ENCODE peak calls at places on chromosomes 11 and 22, in seven cellular contexts. One of them, this sample, is unnamed.

GRCh38 chr22:17954860-17955587 is 69.3 kb downstream of the MICAL3 start:
- DNase-seq in neural progenitor cell: no peak
- DNase-seq in transverse colon: no peak
- DNase-seq in IMR-90: no peak
- DNase-seq in H1: no peak
- DNase-seq in SK-N-SH: no peak
- DNase-seq in cardiac muscle cell: no peak
- DNase-seq in this sample: no peak

GRCh38 chr22:39290724-39291161 is 28.7 kb downstream of the RPL3 start:
- DNase-seq in neural progenitor cell: no peak
- DNase-seq in transverse colon: no peak
- DNase-seq in IMR-90: peak; percentile 71
- DNase-seq in H1: no peak
- DNase-seq in SK-N-SH: no peak
- DNase-seq in cardiac muscle cell: peak; percentile 65
- DNase-seq in this sample: no peak

GRCh38 chr11:73317373-73317772 is 9.3 kb downstream of the ARHGEF17 start:
- DNase-seq in neural progenitor cell: no peak
- DNase-seq in transverse colon: peak; percentile 55
- DNase-seq in IMR-90: no peak
- DNase-seq in H1: no peak
- DNase-seq in SK-N-SH: no peak
- DNase-seq in cardiac muscle cell: peak; percentile 51
- DNase-seq in this sample: no peak

GRCh38 chr11:14902650-14903350 is 10.8 kb upstream of the CYP2R1 start:
- DNase-seq in neural progenitor cell: no peak
- DNase-seq in transverse colon: no peak
- DNase-seq in IMR-90: peak; percentile 71
- DNase-seq in H1: no peak
- DNase-seq in SK-N-SH: no peak
- DNase-seq in cardiac muscle cell: peak; percentile 80
- DNase-seq in this sample: no peak

GRCh38 chr11:2801711-2802388 is 83.7 kb downstream of the CDKN1C start:
- DNase-seq in neural progenitor cell: no peak
- DNase-seq in transverse colon: peak; percentile 8
- DNase-seq in IMR-90: no peak
- DNase-seq in H1: peak; percentile 44
- DNase-seq in SK-N-SH: no peak
- DNase-seq in cardiac muscle cell: no peak
- DNase-seq in this sample: peak; percentile 2

GRCh38 chr11:83566948-83567347 is 280.8 kb upstream of the CCDC90B start:
- DNase-seq in neural progenitor cell: no peak
- DNase-seq in transverse colon: no peak
- DNase-seq in IMR-90: peak; percentile 83
- DNase-seq in H1: no peak
- DNase-seq in SK-N-SH: no peak
- DNase-seq in cardiac muscle cell: peak; percentile 16
- DNase-seq in this sample: no peak

GRCh38 chr11:72478596-72479143 is 44.3 kb upstream of the CLPB start:
- DNase-seq in neural progenitor cell: no peak
- DNase-seq in transverse colon: no peak
- DNase-seq in IMR-90: no peak
- DNase-seq in H1: no peak
- DNase-seq in SK-N-SH: no peak
- DNase-seq in cardiac muscle cell: peak; percentile 23
- DNase-seq in this sample: no peak

GRCh38 chr11:84232511-84232910 is 946.3 kb upstream of the CCDC90B start:
- DNase-seq in neural progenitor cell: no peak
- DNase-seq in transverse colon: no peak
- DNase-seq in IMR-90: no peak
- DNase-seq in H1: no peak
- DNase-seq in SK-N-SH: no peak
- DNase-seq in cardiac muscle cell: no peak
- DNase-seq in this sample: no peak

GRCh38 chr11:112665291-112665690 is 295.9 kb upstream of the NCAM1 start:
- DNase-seq in neural progenitor cell: no peak
- DNase-seq in transverse colon: no peak
- DNase-seq in IMR-90: no peak
- DNase-seq in H1: no peak
- DNase-seq in SK-N-SH: no peak
- DNase-seq in cardiac muscle cell: no peak
- DNase-seq in this sample: no peak

GRCh38 chr11:43393765-43394355 is 35.1 kb downstream of the TTC17 start:
- DNase-seq in neural progenitor cell: no peak
- DNase-seq in transverse colon: no peak
- DNase-seq in IMR-90: peak; percentile 24
- DNase-seq in H1: no peak
- DNase-seq in SK-N-SH: no peak
- DNase-seq in cardiac muscle cell: peak; percentile 83
- DNase-seq in this sample: no peak

GRCh38 chr11:47551086-47551485 is 1.8 kb downstream of the CELF1 start:
- DNase-seq in neural progenitor cell: peak; percentile 63
- DNase-seq in transverse colon: no peak
- DNase-seq in IMR-90: peak; percentile 48
- DNase-seq in H1: no peak
- DNase-seq in SK-N-SH: peak; percentile 37
- DNase-seq in cardiac muscle cell: peak; percentile 47
- DNase-seq in this sample: no peak

GRCh38 chr11:63574856-63575602 is 11.8 kb upstream of the PLAAT2 start:
- DNase-seq in neural progenitor cell: no peak
- DNase-seq in transverse colon: no peak
- DNase-seq in IMR-90: peak; percentile 27
- DNase-seq in H1: no peak
- DNase-seq in SK-N-SH: no peak
- DNase-seq in cardiac muscle cell: peak; percentile 66
- DNase-seq in this sample: no peak

GRCh38 chr22:34105461-34106062 is 185.3 kb upstream of the LARGE1 start:
- DNase-seq in neural progenitor cell: peak; percentile 79
- DNase-seq in transverse colon: peak; percentile 57
- DNase-seq in IMR-90: no peak
- DNase-seq in H1: peak; percentile 91
- DNase-seq in SK-N-SH: peak; percentile 40
- DNase-seq in cardiac muscle cell: no peak
- DNase-seq in this sample: no peak

GRCh38 chr11:62127941-62128770 is 4.3 kb downstream of the INCENP start:
- DNase-seq in neural progenitor cell: no peak
- DNase-seq in transverse colon: no peak
- DNase-seq in IMR-90: no peak
- DNase-seq in H1: no peak
- DNase-seq in SK-N-SH: no peak
- DNase-seq in cardiac muscle cell: no peak
- DNase-seq in this sample: no peak

GRCh38 chr11:11036185-11037161 is 178.6 kb upstream of the ZBED5 start:
- DNase-seq in neural progenitor cell: peak; percentile 86
- DNase-seq in transverse colon: no peak
- DNase-seq in IMR-90: peak; percentile 66
- DNase-seq in H1: no peak
- DNase-seq in SK-N-SH: peak; percentile 55
- DNase-seq in cardiac muscle cell: peak; percentile 76
- DNase-seq in this sample: peak; percentile 44

GRCh38 chr11:2367266-2368160 is 9.6 kb upstream of the CD81 start:
- DNase-seq in neural progenitor cell: no peak
- DNase-seq in transverse colon: no peak
- DNase-seq in IMR-90: no peak
- DNase-seq in H1: no peak
- DNase-seq in SK-N-SH: no peak
- DNase-seq in cardiac muscle cell: no peak
- DNase-seq in this sample: no peak

GRCh38 chr11:133012803-133013202 is 519.5 kb downstream of the OPCML start:
- DNase-seq in neural progenitor cell: no peak
- DNase-seq in transverse colon: no peak
- DNase-seq in IMR-90: no peak
- DNase-seq in H1: no peak
- DNase-seq in SK-N-SH: no peak
- DNase-seq in cardiac muscle cell: no peak
- DNase-seq in this sample: no peak

DNA sequence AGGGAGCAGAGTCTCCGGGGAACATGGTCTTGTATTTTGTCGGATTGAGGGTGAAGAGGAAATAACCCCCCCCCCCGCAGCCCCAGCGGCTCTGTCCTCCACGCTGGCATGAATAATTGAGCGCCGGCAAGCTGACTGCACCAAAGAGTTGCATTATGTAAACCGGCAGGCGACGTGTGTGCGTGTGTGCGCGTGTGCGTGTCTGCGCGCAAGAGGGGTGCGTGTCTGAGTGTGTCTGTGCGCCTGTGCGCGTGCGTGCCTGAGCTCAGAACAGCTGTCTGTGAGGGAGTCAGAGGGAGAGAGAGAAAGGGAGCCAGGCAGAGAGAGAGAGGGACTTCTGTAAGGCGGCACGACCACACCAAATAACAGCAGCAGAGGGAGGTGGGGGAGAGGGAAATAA is 94.4 kb downstream of the SCN3B start:
- DNase-seq in neural progenitor cell: peak; percentile 45
- DNase-seq in transverse colon: no peak
- DNase-seq in IMR-90: peak; percentile 88
- DNase-seq in H1: no peak
- DNase-seq in SK-N-SH: peak; percentile 72
- DNase-seq in cardiac muscle cell: peak; percentile 79
- DNase-seq in this sample: no peak
- H3K4me3 ChIP-seq in neural progenitor cell: peak overlapping the region; percentile 3
- H3K4me3 ChIP-seq in transverse colon: peak overlapping the region; percentile 43
- H3K4me3 ChIP-seq in IMR-90: peak overlapping the region; percentile 31
- H3K4me3 ChIP-seq in H1: no peak overlapping the region
- H3K4me3 ChIP-seq in SK-N-SH: no peak overlapping the region
- H3K4me3 ChIP-seq in cardiac muscle cell: no peak overlapping the region
- H3K4me3 ChIP-seq in this sample: peak overlapping the region; percentile 41

GRCh38 chr11:119700536-119701346 is 28.3 kb downstream of the NECTIN1 start:
- DNase-seq in neural progenitor cell: no peak
- DNase-seq in transverse colon: no peak
- DNase-seq in IMR-90: no peak
- DNase-seq in H1: no peak
- DNase-seq in SK-N-SH: no peak
- DNase-seq in cardiac muscle cell: no peak
- DNase-seq in this sample: no peak
- H3K4me1 ChIP-seq in neural progenitor cell: peaks cover 25% of the 10 kb centered on the region
- H3K4me1 ChIP-seq in transverse colon: peaks cover 9% of the 10 kb centered on the region
- H3K4me1 ChIP-seq in IMR-90: no peaks in the 10 kb centered on the region
- H3K4me1 ChIP-seq in H1: peaks cover 8% of the 10 kb centered on the region
- H3K4me1 ChIP-seq in SK-N-SH: peaks cover 91% of the 10 kb centered on the region
- H3K4me1 ChIP-seq in cardiac muscle cell: peaks cover 20% of the 10 kb centered on the region
- H3K4me1 ChIP-seq in this sample: no peaks in the 10 kb centered on the region

DNA sequence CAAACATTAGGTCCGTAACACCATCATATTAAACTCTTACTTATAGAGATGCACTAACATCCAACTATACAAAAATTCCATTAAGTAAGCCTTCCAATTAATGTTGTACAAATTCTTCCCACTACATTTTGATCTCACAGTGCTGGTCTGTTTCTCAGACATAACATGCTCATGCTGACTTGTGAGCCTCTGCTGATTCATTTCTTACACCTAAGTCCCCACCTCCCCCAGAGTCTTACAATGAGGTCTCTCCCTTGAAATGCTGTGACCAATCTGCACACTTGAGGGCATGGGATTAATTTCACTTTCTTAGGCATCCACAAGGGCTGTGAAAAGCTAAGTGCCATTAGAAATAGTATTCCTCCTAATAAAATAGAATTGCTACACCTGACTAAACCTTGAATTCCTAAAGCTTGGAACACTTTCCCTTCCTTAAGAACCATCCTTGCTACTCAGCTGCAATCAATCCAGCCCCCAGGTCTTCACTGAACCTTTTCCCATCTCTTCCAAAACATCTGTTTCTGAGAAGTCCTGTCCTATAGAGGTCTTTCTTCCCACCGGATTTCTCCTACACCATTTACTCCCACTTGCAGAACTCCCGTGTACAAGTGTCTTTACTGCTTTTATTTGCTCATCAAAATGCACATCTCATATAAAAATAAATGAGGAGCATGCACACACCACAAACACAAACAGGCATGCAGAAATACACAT is 2.0 kb downstream of the HBG1 start:
- DNase-seq in neural progenitor cell: no peak
- DNase-seq in transverse colon: no peak
- DNase-seq in IMR-90: peak; percentile 23
- DNase-seq in H1: no peak
- DNase-seq in SK-N-SH: no peak
- DNase-seq in cardiac muscle cell: no peak
- DNase-seq in this sample: no peak
- H3K4me3 ChIP-seq in neural progenitor cell: no peak overlapping the region
- H3K4me3 ChIP-seq in transverse colon: no peak overlapping the region
- H3K4me3 ChIP-seq in IMR-90: no peak overlapping the region
- H3K4me3 ChIP-seq in H1: no peak overlapping the region
- H3K4me3 ChIP-seq in SK-N-SH: no peak overlapping the region
- H3K4me3 ChIP-seq in cardiac muscle cell: no peak overlapping the region
- H3K4me3 ChIP-seq in this sample: no peak overlapping the region

GRCh38 chr11:16873289-16873688 is 134.8 kb downstream of the C11orf58 start:
- DNase-seq in neural progenitor cell: no peak
- DNase-seq in transverse colon: no peak
- DNase-seq in IMR-90: no peak
- DNase-seq in H1: no peak
- DNase-seq in SK-N-SH: no peak
- DNase-seq in cardiac muscle cell: peak; percentile 27
- DNase-seq in this sample: no peak

GRCh38 chr11:16867097-16867496 is 128.7 kb downstream of the C11orf58 start:
- DNase-seq in neural progenitor cell: no peak
- DNase-seq in transverse colon: no peak
- DNase-seq in IMR-90: no peak
- DNase-seq in H1: no peak
- DNase-seq in SK-N-SH: no peak
- DNase-seq in cardiac muscle cell: no peak
- DNase-seq in this sample: no peak

GRCh38 chr11:16876053-16876752 is 137.8 kb downstream of the C11orf58 start:
- DNase-seq in neural progenitor cell: no peak
- DNase-seq in transverse colon: no peak
- DNase-seq in IMR-90: no peak
- DNase-seq in H1: no peak
- DNase-seq in SK-N-SH: no peak
- DNase-seq in cardiac muscle cell: no peak
- DNase-seq in this sample: no peak

GRCh38 chr11:16874275-16874975 is 136.0 kb downstream of the C11orf58 start:
- DNase-seq in neural progenitor cell: peak; percentile 19
- DNase-seq in transverse colon: no peak
- DNase-seq in IMR-90: no peak
- DNase-seq in H1: no peak
- DNase-seq in SK-N-SH: no peak
- DNase-seq in cardiac muscle cell: no peak
- DNase-seq in this sample: no peak

GRCh38 chr11:16871368-16871767 is 132.9 kb downstream of the C11orf58 start:
- DNase-seq in neural progenitor cell: no peak
- DNase-seq in transverse colon: no peak
- DNase-seq in IMR-90: no peak
- DNase-seq in H1: no peak
- DNase-seq in SK-N-SH: no peak
- DNase-seq in cardiac muscle cell: peak; percentile 19
- DNase-seq in this sample: no peak
- H3K4me1 ChIP-seq in neural progenitor cell: peaks cover 19% of the 10 kb centered on the region
- H3K4me1 ChIP-seq in transverse colon: no peaks in the 10 kb centered on the region
- H3K4me1 ChIP-seq in IMR-90: no peaks in the 10 kb centered on the region
- H3K4me1 ChIP-seq in H1: no peaks in the 10 kb centered on the region
- H3K4me1 ChIP-seq in SK-N-SH: no peaks in the 10 kb centered on the region
- H3K4me1 ChIP-seq in cardiac muscle cell: peaks cover 46% of the 10 kb centered on the region
- H3K4me1 ChIP-seq in this sample: no peaks in the 10 kb centered on the region

GRCh38 chr11:97247601-97248000 is 857.8 kb downstream of the JRKL start:
- DNase-seq in neural progenitor cell: no peak
- DNase-seq in transverse colon: no peak
- DNase-seq in IMR-90: no peak
- DNase-seq in H1: no peak
- DNase-seq in SK-N-SH: no peak
- DNase-seq in cardiac muscle cell: no peak
- DNase-seq in this sample: no peak
- H3K4me3 ChIP-seq in neural progenitor cell: no peak overlapping the region
- H3K4me3 ChIP-seq in transverse colon: no peak overlapping the region
- H3K4me3 ChIP-seq in IMR-90: no peak overlapping the region
- H3K4me3 ChIP-seq in H1: no peak overlapping the region
- H3K4me3 ChIP-seq in SK-N-SH: no peak overlapping the region
- H3K4me3 ChIP-seq in cardiac muscle cell: no peak overlapping the region
- H3K4me3 ChIP-seq in this sample: no peak overlapping the region